ENCODE peak calls at places on chromosomes 16 and 17, in six cellular contexts. E is SK-N-SH, Z is GM12878, X is H1, N is K562, S is HepG2. T is an unnamed sample.

GRCh38 chr16:47888142-47888541 is 267.7 kb downstream of the ABCC12 start:
- DNase-seq in E (no peak), Z (no peak), X (no peak), N (no peak), S (peak; percentile 75), T (no peak)

GRCh38 chr17:62671553-62671952 is 44.1 kb downstream of the MRC2 start:
- DNase-seq in E (peak; percentile 62), Z (no peak), X (no peak), N (peak; percentile 81), S (peak; percentile 36), T (no peak)

GRCh38 chr16:70688266-70688742 is 2.5 kb upstream of the MTSS2 start:
- DNase-seq in E (peak; percentile 77), Z (no peak), X (no peak), N (no peak), S (no peak), T (no peak)

GRCh38 chr17:77692571-77693161 is 265.8 kb upstream of the TNRC6C start:
- DNase-seq in E (no peak), Z (no peak), X (no peak), N (no peak), S (no peak), T (no peak)

GRCh38 chr17:19546289-19547065 is 12.8 kb downstream of the SLC47A1 start:
- DNase-seq in E (no peak), Z (no peak), X (no peak), N (no peak), S (no peak), T (peak; percentile 56)

GRCh38 chr16:48870141-48870540 is 260.2 kb upstream of the N4BP1 start:
- DNase-seq in E (no peak), Z (no peak), X (no peak), N (no peak), S (no peak), T (no peak)

GRCh38 chr16:5323284-5323683 is 225.7 kb upstream of the EEF2KMT start:
- DNase-seq in E (no peak), Z (no peak), X (peak; percentile 53), N (no peak), S (no peak), T (no peak)

GRCh38 chr17:13076905-13077304 is 59.1 kb upstream of the ELAC2 start:
- DNase-seq in E (no peak), Z (no peak), X (no peak), N (no peak), S (no peak), T (no peak)

GRCh38 chr16:47073223-47074155 is 70.3 kb downstream of the NETO2 start:
- DNase-seq in E (no peak), Z (peak; percentile 43), X (no peak), N (no peak), S (no peak), T (no peak)

GRCh38 chr16:57266531-57267268 is 17.8 kb downstream of the PLLP start:
- DNase-seq in E (peak; percentile 46), Z (no peak), X (no peak), N (no peak), S (no peak), T (no peak)

GRCh38 chr16:80720759-80721470 is 83.5 kb downstream of the CDYL2 start:
- DNase-seq in E (no peak), Z (no peak), X (no peak), N (no peak), S (no peak), T (no peak)

GRCh38 chr16:87007907-87008306 is 309.3 kb downstream of the C16orf95 start:
- DNase-seq in E (no peak), Z (no peak), X (no peak), N (no peak), S (no peak), T (no peak)

GRCh38 chr17:80422981-80423380 is 8.0 kb downstream of the ENDOV start:
- DNase-seq in E (peak; percentile 30), Z (no peak), X (peak; percentile 46), N (no peak), S (no peak), T (no peak)

GRCh38 chr16:17377360-17378324 is 93.1 kb downstream of the XYLT1 start:
- DNase-seq in E (no peak), Z (peak; percentile 80), X (no peak), N (no peak), S (no peak), T (no peak)

GRCh38 chr17:76414334-76415295 is 30.2 kb downstream of the SPHK1 start:
- DNase-seq in E (peak; percentile 94), Z (no peak), X (no peak), N (peak; percentile 86), S (no peak), T (no peak)

GRCh38 chr17:66541461-66542182 is 239.2 kb downstream of the PRKCA start:
- DNase-seq in E (peak; percentile 36), Z (peak; percentile 40), X (no peak), N (peak; percentile 46), S (no peak), T (no peak)

GRCh38 chr17:57370051-57370581 is 113.8 kb downstream of the MSI2 start:
- DNase-seq in E (peak; percentile 31), Z (no peak), X (no peak), N (no peak), S (peak; percentile 94), T (no peak)

GRCh38 chr17:6772016-6772415 is 4.0 kb upstream of the FBXO39 start:
- DNase-seq in E (no peak), Z (no peak), X (no peak), N (no peak), S (no peak), T (no peak)

GRCh38 chr17:40290629-40291296 is 3.1 kb downstream of the CDC6 start:
- DNase-seq in E (peak; percentile 45), Z (no peak), X (no peak), N (no peak), S (peak; percentile 86), T (peak; percentile 62)

GRCh38 chr17:43372273-43372911 is 26.4 kb upstream of the ARL4D start:
- DNase-seq in E (no peak), Z (peak; percentile 79), X (no peak), N (no peak), S (no peak), T (peak; percentile 37)

GRCh38 chr17:73546770-73547345 is 97.4 kb downstream of the SDK2 start:
- DNase-seq in E (peak; percentile 85), Z (no peak), X (peak; percentile 72), N (peak; percentile 69), S (peak; percentile 13), T (peak; percentile 82)

GRCh38 chr16:88393034-88393433 is 10.3 kb downstream of the ZNF469 start:
- DNase-seq in E (no peak), Z (no peak), X (no peak), N (no peak), S (no peak), T (no peak)

GRCh38 chr16:22220714-22221113 is 14.6 kb downstream of the EEF2K start:
- DNase-seq in E (no peak), Z (no peak), X (no peak), N (no peak), S (no peak), T (no peak)
- TF ChIP-seq GABPA in E (no peak), Z (no peak), X (no peak), N (no peak), S (no peak), T (no peak)

DNA sequence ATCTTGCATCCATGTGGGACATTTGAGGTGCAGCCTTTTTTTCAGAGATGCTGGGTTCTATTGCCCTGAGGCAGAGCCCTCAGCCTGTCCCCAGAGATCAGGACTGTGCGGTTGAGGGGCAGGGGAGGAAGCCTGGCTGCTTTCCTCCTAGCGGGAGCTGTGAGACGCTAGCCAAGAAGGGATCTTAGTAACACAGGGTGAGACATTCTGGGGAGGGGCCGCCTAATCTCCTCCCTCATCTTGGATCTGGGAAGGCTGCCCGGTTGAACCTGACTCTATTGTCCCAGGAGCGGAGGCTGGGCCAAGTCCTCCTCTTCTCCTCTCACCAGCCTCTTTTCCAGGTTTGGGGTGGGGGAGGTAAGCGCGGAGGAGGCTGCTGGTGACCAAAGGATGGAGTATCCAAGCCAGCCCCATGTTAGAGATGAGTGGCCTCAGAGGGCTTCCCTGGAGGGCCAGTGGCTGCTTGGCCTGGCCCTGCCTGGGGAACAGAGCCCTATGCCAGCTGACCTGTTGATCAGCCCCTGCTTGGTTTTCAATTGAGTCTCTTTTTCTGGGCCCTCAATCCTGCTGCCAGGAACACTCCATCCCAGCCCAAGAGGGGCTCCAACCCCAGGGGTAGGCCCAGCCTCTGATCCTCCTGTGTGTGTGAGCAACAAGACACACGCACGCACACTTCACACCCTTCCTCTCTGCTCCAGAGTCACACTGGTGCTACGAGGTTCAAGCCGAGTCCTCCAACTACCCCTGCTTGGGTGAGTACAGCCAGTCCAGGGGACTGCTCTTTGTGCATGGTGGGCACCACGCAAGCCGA is 5.0 kb downstream of the CA4 start:
- DNase-seq in E (peak; percentile 50), Z (no peak), X (no peak), N (no peak), S (no peak), T (no peak)
- TF ChIP-seq GABPA in E (no peak), Z (no peak), X (no peak), N (no peak), S (no peak), T (no peak)

GRCh38 chr16:67845291-67846062 is 1.3 kb upstream of the NUTF2 start:
- DNase-seq in E (no peak), Z (no peak), X (no peak), N (no peak), S (no peak), T (no peak)

GRCh38 chr16:67846063-67846319 is 742 bp upstream of the NUTF2 start:
- DNase-seq in E (no peak), Z (no peak), X (no peak), N (no peak), S (no peak), T (no peak)

GRCh38 chr16:67848118-67848517 is 625 bp upstream of the CENPT start:
- DNase-seq in E (no peak), Z (no peak), X (no peak), N (no peak), S (no peak), T (no peak)

GRCh38 chr16:67846320-67847063 is at the start of gene NUTF2:
- DNase-seq in E (peak; percentile 96), Z (peak; percentile 85), X (peak; percentile 98), N (peak; percentile 93), S (peak; percentile 98), T (peak; percentile 98)

GRCh38 chr16:67847064-67847861 is at the start of gene CENPT:
- DNase-seq in E (peak; percentile 55), Z (no peak), X (peak; percentile 69), N (peak; percentile 76), S (peak; percentile 70), T (peak; percentile 9)
- TF ChIP-seq GABPA in E (no peak), Z (no peak), X (no peak), N (no peak), S (no peak), T (no peak)

DNA sequence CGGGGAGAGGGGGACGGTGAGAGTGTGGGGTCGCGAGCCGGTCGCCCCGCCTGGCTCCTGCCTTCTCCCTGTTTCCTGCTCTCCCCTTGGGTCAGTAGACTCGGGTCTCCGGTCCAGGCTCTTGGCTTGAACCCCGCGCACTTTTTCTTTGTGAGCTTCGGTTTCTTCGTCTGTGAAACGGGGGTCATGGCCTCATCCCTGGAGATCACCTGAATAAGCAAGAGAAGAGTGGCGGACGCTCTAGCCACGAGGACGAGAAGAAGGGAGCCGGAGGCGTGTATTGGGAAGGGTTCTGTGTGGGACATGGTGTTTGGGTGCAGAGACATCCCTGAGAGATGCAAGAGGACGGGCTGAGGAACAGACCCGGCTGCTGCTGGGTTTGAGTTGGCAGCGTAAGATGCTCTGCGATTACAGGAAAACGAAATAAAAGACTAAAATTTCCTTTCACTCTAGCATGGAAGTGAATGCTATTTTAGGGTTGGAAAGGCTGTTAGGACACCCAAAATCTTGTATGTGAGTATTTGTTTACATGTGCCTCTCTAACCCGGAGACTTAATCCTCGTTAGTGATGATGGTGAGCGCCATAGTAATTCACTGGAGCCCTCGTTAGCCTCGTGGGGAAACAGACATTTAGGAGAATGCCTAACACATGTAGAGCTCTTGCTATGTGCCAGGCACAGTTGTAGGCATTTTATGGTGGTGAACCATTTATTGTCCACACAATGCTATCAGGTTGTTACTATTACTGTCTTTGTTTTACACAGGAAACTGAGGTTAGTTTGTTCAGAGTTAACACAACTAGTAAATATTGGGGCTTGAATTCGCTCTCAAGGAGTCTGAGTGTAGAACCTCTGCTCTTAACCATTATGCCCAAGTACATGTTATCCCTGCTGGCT is 646 bp downstream of the KIF22 start:
- DNase-seq in E (peak; percentile 39), Z (no peak), X (no peak), N (no peak), S (no peak), T (no peak)
- TF ChIP-seq GABPA in E (no peak), Z (no peak), X (no peak), N (no peak), S (no peak), T (no peak)

T was measured in HL-60.